ENCODE peak calls at places on chromosomes 7 and 10, in four cellular contexts. One of them, this sample, is unnamed.

GRCh38 chr7:135342887-135343286 is 109.2 kb downstream of the STRA8 start:
- DNase-seq in NB4: no peak
- DNase-seq in heart left ventricle: peak
- DNase-seq in esophagus squamous epithelium: no peak
- DNase-seq in this sample: no peak

GRCh38 chr7:82477733-82478515 is 34.3 kb upstream of the CACNA2D1 start:
- DNase-seq in NB4: no peak
- DNase-seq in heart left ventricle: no peak
- DNase-seq in esophagus squamous epithelium: no peak
- DNase-seq in this sample: no peak

GRCh38 chr10:105925045-105925785 is 1239.3 kb downstream of the SORCS1 start:
- DNase-seq in NB4: no peak
- DNase-seq in heart left ventricle: no peak
- DNase-seq in esophagus squamous epithelium: no peak
- DNase-seq in this sample: peak

GRCh38 chr7:8938036-8938435 is 504.6 kb downstream of the NXPH1 start:
- DNase-seq in NB4: no peak
- DNase-seq in heart left ventricle: no peak
- DNase-seq in esophagus squamous epithelium: no peak
- DNase-seq in this sample: no peak

GRCh38 chr10:129192344-129193128 is 274.5 kb upstream of the MGMT start:
- DNase-seq in NB4: no peak
- DNase-seq in heart left ventricle: no peak
- DNase-seq in esophagus squamous epithelium: no peak
- DNase-seq in this sample: peak

GRCh38 chr10:13099144-13099665 is 758 bp upstream of the OPTN start:
- DNase-seq in NB4: peak
- DNase-seq in heart left ventricle: peak
- DNase-seq in esophagus squamous epithelium: no peak
- DNase-seq in this sample: peak

GRCh38 chr7:45881759-45882464 is 6.4 kb upstream of the IGFBP1 start:
- DNase-seq in NB4: peak
- DNase-seq in heart left ventricle: no peak
- DNase-seq in esophagus squamous epithelium: no peak
- DNase-seq in this sample: peak

GRCh38 chr7:55476071-55476803 is 96.1 kb downstream of the VOPP1 start:
- DNase-seq in NB4: no peak
- DNase-seq in heart left ventricle: no peak
- DNase-seq in esophagus squamous epithelium: no peak
- DNase-seq in this sample: peak

GRCh38 chr10:69387500-69387899 is 29.2 kb downstream of the TACR2 start:
- DNase-seq in NB4: no peak
- DNase-seq in heart left ventricle: no peak
- DNase-seq in esophagus squamous epithelium: no peak
- DNase-seq in this sample: no peak

GRCh38 chr10:543862-544822 is 145.3 kb downstream of the DIP2C start:
- DNase-seq in NB4: no peak
- DNase-seq in heart left ventricle: no peak
- DNase-seq in esophagus squamous epithelium: no peak
- DNase-seq in this sample: no peak

GRCh38 chr7:86653919-86654659 is 10.4 kb downstream of the GRM3 start:
- DNase-seq in NB4: no peak
- DNase-seq in heart left ventricle: no peak
- DNase-seq in esophagus squamous epithelium: no peak
- DNase-seq in this sample: no peak

GRCh38 chr7:154832557-154833138 is 170.3 kb downstream of the PAXIP1 start:
- DNase-seq in NB4: peak
- DNase-seq in heart left ventricle: no peak
- DNase-seq in esophagus squamous epithelium: no peak
- DNase-seq in this sample: no peak

GRCh38 chr7:107936312-107936711 is 45.3 kb downstream of the DLD start:
- DNase-seq in NB4: no peak
- DNase-seq in heart left ventricle: no peak
- DNase-seq in esophagus squamous epithelium: no peak
- DNase-seq in this sample: no peak

GRCh38 chr7:107932851-107933250 is 41.9 kb downstream of the DLD start:
- DNase-seq in NB4: no peak
- DNase-seq in heart left ventricle: no peak
- DNase-seq in esophagus squamous epithelium: no peak
- DNase-seq in this sample: no peak

GRCh38 chr7:107931740-107932515 is 40.9 kb downstream of the DLD start:
- DNase-seq in NB4: no peak
- DNase-seq in heart left ventricle: peak
- DNase-seq in esophagus squamous epithelium: no peak
- DNase-seq in this sample: no peak

GRCh38 chr7:107934991-107935770 is 44.2 kb downstream of the DLD start:
- DNase-seq in NB4: no peak
- DNase-seq in heart left ventricle: no peak
- DNase-seq in esophagus squamous epithelium: no peak
- DNase-seq in this sample: no peak

GRCh38 chr7:107933386-107934013 is 42.5 kb downstream of the DLD start:
- DNase-seq in NB4: no peak
- DNase-seq in heart left ventricle: no peak
- DNase-seq in esophagus squamous epithelium: no peak
- DNase-seq in this sample: no peak
- TF ChIP-seq POLR2A in NB4: no peak
- TF ChIP-seq POLR2A in heart left ventricle: no peak
- TF ChIP-seq POLR2A in esophagus squamous epithelium: no peak
- TF ChIP-seq POLR2A in this sample: no peak

GRCh38 chr7:12554421-12554820 is 16.1 kb upstream of the SCIN start:
- DNase-seq in NB4: no peak
- DNase-seq in heart left ventricle: no peak
- DNase-seq in esophagus squamous epithelium: no peak
- DNase-seq in this sample: no peak
- H3K4me3 ChIP-seq in NB4: no peak
- H3K4me3 ChIP-seq in heart left ventricle: no peak
- H3K4me3 ChIP-seq in esophagus squamous epithelium: no peak
- H3K4me3 ChIP-seq in this sample: no peak

GRCh38 chr10:116765549-116766162 is 23.3 kb upstream of the HSPA12A start:
- DNase-seq in NB4: peak
- DNase-seq in heart left ventricle: no peak
- DNase-seq in esophagus squamous epithelium: no peak
- DNase-seq in this sample: no peak
- TF ChIP-seq CTCF in NB4: peak
- TF ChIP-seq CTCF in heart left ventricle: peak
- TF ChIP-seq CTCF in esophagus squamous epithelium: peak
- TF ChIP-seq CTCF in this sample: no peak

DNA sequence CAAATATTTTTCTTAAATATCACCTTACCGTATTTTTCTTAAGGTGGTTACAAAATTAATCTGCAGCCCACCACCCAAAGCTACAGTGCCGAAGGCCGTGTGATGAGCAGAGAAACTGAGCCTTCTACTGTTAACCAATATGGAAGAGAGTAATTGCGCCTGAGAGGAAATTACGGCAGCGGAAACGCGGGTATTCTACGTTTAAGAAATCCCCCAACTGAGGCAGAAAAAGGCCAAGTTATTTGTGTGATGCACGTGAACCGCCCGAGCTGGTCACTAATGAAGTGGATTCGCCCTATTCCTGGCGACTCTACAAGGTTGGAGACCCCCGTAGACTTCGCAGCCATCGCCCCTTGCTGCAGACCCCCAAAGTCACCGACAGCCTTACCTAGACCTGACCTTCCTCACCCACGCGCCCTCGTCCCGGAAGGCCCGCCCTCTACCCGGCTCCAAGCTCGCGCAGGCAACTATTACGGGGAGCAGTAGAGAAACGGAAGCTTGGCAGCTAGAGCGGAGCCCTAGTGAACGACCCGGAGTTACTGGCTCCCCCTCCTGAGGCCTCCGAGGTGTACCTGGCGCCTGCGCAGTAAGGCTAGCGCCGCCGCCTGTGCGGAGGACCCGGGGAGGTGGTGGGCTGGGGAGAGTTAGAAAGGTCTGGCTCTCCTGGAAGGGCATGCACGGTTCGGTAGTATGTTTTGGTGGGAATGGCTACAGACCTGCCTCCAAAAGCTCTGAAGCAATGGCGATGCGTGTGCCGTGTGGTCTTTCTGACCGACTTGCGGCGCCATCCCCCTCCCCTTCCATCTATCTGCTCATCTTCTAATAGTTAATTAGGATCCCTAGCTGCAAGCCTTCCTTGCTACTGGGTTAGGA is at the start of gene MRPS33:
- DNase-seq in NB4: peak
- DNase-seq in heart left ventricle: peak
- DNase-seq in esophagus squamous epithelium: peak
- DNase-seq in this sample: peak
- TF ChIP-seq POLR2A in NB4: peak
- TF ChIP-seq POLR2A in heart left ventricle: peak
- TF ChIP-seq POLR2A in esophagus squamous epithelium: peak
- TF ChIP-seq POLR2A in this sample: no peak

GRCh38 chr10:99519690-99520039 is 13.1 kb upstream of the NKX2-3 start:
- DNase-seq in NB4: no peak
- DNase-seq in heart left ventricle: no peak
- DNase-seq in esophagus squamous epithelium: no peak
- DNase-seq in this sample: no peak
- H3K4me3 ChIP-seq in NB4: no peak
- H3K4me3 ChIP-seq in heart left ventricle: no peak
- H3K4me3 ChIP-seq in esophagus squamous epithelium: no peak
- H3K4me3 ChIP-seq in this sample: no peak

DNA sequence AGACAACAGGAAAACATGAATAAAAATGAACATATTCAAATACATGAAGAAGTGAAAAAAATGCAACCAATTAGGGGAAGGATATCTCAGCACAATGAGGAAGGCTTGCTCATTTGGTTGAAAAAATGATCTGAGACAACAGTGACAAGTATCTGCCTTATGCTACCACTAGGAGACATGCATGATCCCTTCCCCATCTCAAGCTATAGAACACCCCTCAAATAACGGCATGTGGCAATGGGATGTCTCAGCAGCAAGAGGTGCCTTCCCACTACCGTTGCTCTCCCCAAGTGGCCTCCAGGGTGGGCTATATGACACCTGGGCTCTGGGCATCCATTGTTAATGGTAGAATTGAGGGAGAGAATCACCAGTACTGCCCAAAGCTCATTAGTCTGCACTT is 98.1 kb upstream of the RSU1 start:
- DNase-seq in NB4: peak
- DNase-seq in heart left ventricle: no peak
- DNase-seq in esophagus squamous epithelium: no peak
- DNase-seq in this sample: no peak
- TF ChIP-seq CTCF in NB4: no peak
- TF ChIP-seq CTCF in heart left ventricle: no peak
- TF ChIP-seq CTCF in esophagus squamous epithelium: no peak
- TF ChIP-seq CTCF in this sample: no peak

This sample was measured in lower leg skin.